ENCODE peak calls at places on chromosomes 3 and 15, in ten cellular contexts. D, I, O, J, R, Z, X, Y, A and B are unnamed samples.

GRCh38 chr3:160677459-160677901 is 520 bp downstream of the ARL14 start:
- DNase-seq in A (no peak), X (no peak), R (no peak), O (no peak), J (no peak), D (no peak), Z (no peak), I (no peak), Y (no peak), B (no peak)

GRCh38 chr15:50353251-50353998 is 1.6 kb downstream of the GABPB1 start:
- DNase-seq in O (no peak), I (no peak), D (no peak), R (no peak), X (no peak), A (peak), J (no peak), Z (no peak), Y (no peak), B (no peak)

GRCh38 chr3:111336511-111336910 is 205.5 kb upstream of the CD96 start:
- DNase-seq in D (no peak), Z (no peak), J (no peak), Y (no peak), A (no peak), I (no peak), R (no peak), X (no peak), O (no peak), B (no peak)

GRCh38 chr3:62208385-62208784 is 165.0 kb downstream of the FEZF2 start:
- DNase-seq in A (no peak), Z (no peak), I (no peak), D (no peak), O (no peak), Y (no peak), J (no peak), X (no peak), R (no peak), B (no peak)

GRCh38 chr15:78133801-78134200 is 2.6 kb upstream of the CIB2 start:
- DNase-seq in J (no peak), I (no peak), O (no peak), X (no peak), A (no peak), Y (peak), Z (no peak), R (no peak), D (no peak), B (no peak)

GRCh38 chr3:157151627-157152026 is 8.3 kb downstream of the CCNL1 start:
- DNase-seq in Z (no peak), J (no peak), A (no peak), X (no peak), O (no peak), I (no peak), Y (no peak), D (no peak), R (no peak), B (no peak)

GRCh38 chr15:83650831-83651230 is 3.1 kb upstream of the ADAMTSL3 start:
- DNase-seq in Y (no peak), J (no peak), Z (no peak), X (no peak), R (no peak), D (no peak), O (no peak), I (no peak), A (no peak), B (no peak)

GRCh38 chr3:58048301-58048700 is 40.1 kb downstream of the FLNB start:
- DNase-seq in D (no peak), Y (no peak), I (no peak), Z (no peak), X (no peak), J (no peak), O (no peak), R (no peak), A (no peak), B (no peak)

GRCh38 chr15:39394534-39394933 is 186.3 kb upstream of the THBS1 start:
- DNase-seq in I (no peak), J (no peak), A (no peak), Y (no peak), D (no peak), Z (no peak), R (no peak), X (no peak), O (no peak), B (no peak)

GRCh38 chr3:150740733-150741496 is 22.1 kb downstream of the SIAH2 start:
- DNase-seq in O (no peak), Z (no peak), J (no peak), I (no peak), D (peak), Y (no peak), R (no peak), X (peak), A (no peak), B (no peak)

GRCh38 chr3:14288833-14289451 is 110.3 kb downstream of the LSM3 start:
- DNase-seq in J (no peak), D (no peak), Z (no peak), O (no peak), X (no peak), I (no peak), A (no peak), Y (no peak), R (no peak), B (no peak)

GRCh38 chr15:43165801-43166325 is 19.3 kb upstream of the CCNDBP1 start:
- DNase-seq in O (no peak), J (no peak), D (no peak), A (no peak), I (no peak), Z (no peak), Y (no peak), R (no peak), X (no peak), B (no peak)

GRCh38 chr3:70916375-70917055 is 604.1 kb upstream of the MDFIC2 start:
- DNase-seq in Y (no peak), I (no peak), D (no peak), A (no peak), R (no peak), J (no peak), X (no peak), O (no peak), Z (no peak), B (no peak)

GRCh38 chr3:195187609-195188529 is 83.1 kb downstream of the XXYLT1 start:
- DNase-seq in I (no peak), O (no peak), J (no peak), X (no peak), A (peak), D (no peak), Y (peak), R (no peak), Z (peak), B (no peak)

GRCh38 chr3:119418641-119419040 is 44.8 kb downstream of the TMEM39A start:
- DNase-seq in Z (no peak), O (no peak), R (no peak), X (no peak), I (no peak), J (no peak), D (no peak), A (no peak), Y (no peak), B (no peak)

GRCh38 chr3:105353485-105354161 is 13.1 kb upstream of the ALCAM start:
- DNase-seq in R (no peak), O (no peak), A (peak), X (no peak), Y (no peak), I (peak), Z (no peak), D (no peak), J (peak), B (peak)

GRCh38 chr3:15465876-15466585 is 38.6 kb downstream of the EAF1 start:
- DNase-seq in Y (no peak), O (no peak), Z (no peak), I (no peak), J (no peak), X (no peak), R (no peak), A (no peak), D (no peak), B (no peak)

GRCh38 chr15:68652141-68652540 is 73.3 kb downstream of the CORO2B start:
- DNase-seq in I (no peak), R (peak), Y (peak), J (no peak), Z (no peak), D (no peak), A (no peak), X (peak), O (no peak), B (peak)

DNA sequence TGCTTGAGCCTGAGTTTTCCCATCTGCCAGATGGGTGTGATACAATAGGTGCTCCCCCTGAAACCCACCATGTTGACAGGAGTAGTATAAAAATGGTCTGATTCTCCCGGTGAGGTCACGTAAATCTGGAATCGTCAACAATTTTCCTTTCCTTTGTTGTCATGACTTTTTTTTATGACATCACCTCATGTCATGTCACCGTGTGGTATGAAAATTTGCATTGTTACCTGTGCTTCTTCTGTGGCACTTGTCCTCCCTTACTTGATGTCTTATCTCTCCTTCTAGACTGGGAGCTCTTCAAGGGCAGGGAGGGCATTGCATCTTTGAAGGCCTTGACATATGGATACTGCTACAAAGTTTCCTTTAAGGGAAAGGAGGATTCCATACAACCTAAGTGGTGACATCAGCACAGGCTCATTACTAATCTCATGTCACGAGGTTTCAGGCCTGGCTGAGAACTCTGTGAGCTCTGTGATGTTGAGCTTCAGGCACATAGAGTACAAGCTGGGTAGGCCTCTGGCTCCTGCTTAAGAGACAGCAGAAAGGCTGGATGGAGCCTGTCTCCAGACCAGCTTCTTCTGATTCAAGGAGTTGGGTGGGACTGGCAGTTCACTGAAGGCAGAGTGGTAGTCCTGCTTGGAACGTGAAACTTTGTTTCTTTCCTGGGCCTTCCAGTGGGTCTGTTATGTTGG is 66.3 kb downstream of the LPP start:
- DNase-seq in I (no peak), R (no peak), O (no peak), A (peak), Z (peak), J (no peak), X (no peak), D (no peak), Y (no peak), B (no peak)
- H3K27ac ChIP-seq in I (peak), R (peak), O (no peak), A (peak), Z (peak), J (peak), X (peak), D (no peak), Y (peak), B (no peak)

GRCh38 chr3:42697326-42698051 is 5.1 kb downstream of the HHATL start:
- DNase-seq in D (no peak), R (peak), I (peak), Y (peak), A (no peak), Z (no peak), O (no peak), X (no peak), J (no peak), B (peak)
- H3K4me3 ChIP-seq in D (no peak), R (no peak), I (no peak), Y (no peak), A (no peak), Z (no peak), O (no peak), X (no peak), J (no peak), B (no peak)

DNA sequence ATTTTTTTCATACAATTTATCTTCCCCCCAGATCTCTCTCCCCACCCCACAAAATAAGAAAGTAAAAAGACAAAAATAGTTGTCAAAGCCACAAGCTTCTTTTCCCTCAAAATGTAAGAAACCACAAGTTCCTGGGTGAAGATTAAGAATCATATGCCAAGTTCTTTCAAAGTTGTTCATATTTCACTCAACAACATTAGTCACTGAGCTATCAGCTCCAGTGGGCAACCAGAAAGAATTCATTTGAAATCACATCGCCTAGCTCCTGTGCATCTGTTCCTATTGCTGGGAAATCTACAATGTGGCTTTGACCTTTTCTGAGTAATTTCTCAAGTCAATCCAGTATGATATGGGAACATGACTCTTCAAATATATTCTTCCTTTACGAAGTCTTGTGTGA is 681.6 kb upstream of the ARPP21 start:
- DNase-seq in D (no peak), R (no peak), I (no peak), A (no peak), J (no peak), X (no peak), Y (no peak), Z (no peak), O (no peak), B (no peak)
- H3K27ac ChIP-seq in D (no peak), R (no peak), I (no peak), A (no peak), J (no peak), X (no peak), Y (no peak), Z (no peak), O (no peak), B (no peak)

GRCh38 chr15:52247481-52247880 is 48.1 kb downstream of the MYO5C start:
- DNase-seq in I (no peak), X (no peak), O (no peak), Z (no peak), D (no peak), J (no peak), Y (no peak), A (no peak), R (no peak), B (peak)

GRCh38 chr15:52252781-52253180 is 42.8 kb downstream of the MYO5C start:
- DNase-seq in I (no peak), J (no peak), X (no peak), Y (no peak), D (no peak), Z (no peak), R (no peak), O (peak), A (peak), B (no peak)

GRCh38 chr15:52255008-52255407 is 40.6 kb downstream of the MYO5C start:
- DNase-seq in D (no peak), Y (no peak), R (no peak), O (no peak), X (no peak), Z (no peak), A (peak), I (no peak), J (no peak), B (no peak)

GRCh38 chr15:52254331-52254730 is 41.3 kb downstream of the MYO5C start:
- DNase-seq in X (no peak), A (no peak), D (no peak), Y (no peak), I (no peak), J (no peak), R (no peak), Z (no peak), O (no peak), B (no peak)

GRCh38 chr15:52251144-52251860 is 44.3 kb downstream of the MYO5C start:
- DNase-seq in O (no peak), J (no peak), X (no peak), A (no peak), Z (no peak), D (no peak), I (no peak), R (no peak), Y (no peak), B (no peak)
- H3K4me3 ChIP-seq in O (no peak), J (no peak), X (no peak), A (no peak), Z (no peak), D (no peak), I (no peak), R (no peak), Y (no peak), B (no peak)

GRCh38 chr3:37937156-37937555 is 53.4 kb upstream of the VILL start:
- DNase-seq in D (no peak), X (no peak), I (no peak), Y (no peak), J (no peak), O (no peak), A (no peak), Z (no peak), R (no peak), B (no peak)
- H3K27ac ChIP-seq in D (no peak), X (no peak), I (peak), Y (no peak), J (no peak), O (no peak), A (no peak), Z (peak), R (peak), B (no peak)

DNA sequence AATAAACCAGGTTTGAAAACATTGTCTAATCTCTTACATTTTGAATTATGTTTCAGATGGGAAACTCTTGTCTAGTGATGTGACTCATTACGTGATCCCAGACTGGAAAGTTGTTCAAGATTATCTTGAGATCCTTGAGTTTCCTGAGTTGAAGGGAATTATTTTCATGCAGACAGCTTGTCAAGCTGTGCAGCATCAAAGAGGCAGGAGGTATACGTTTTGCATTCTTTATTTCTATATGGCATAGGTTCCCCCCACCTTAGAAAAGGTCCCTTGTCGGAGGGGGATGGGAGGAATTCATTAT is 1.5 kb downstream of the DIS3L start:
- DNase-seq in D (no peak), R (no peak), Y (no peak), A (peak), J (no peak), O (no peak), X (no peak), Z (no peak), I (no peak), B (no peak)
- H3K4me3 ChIP-seq in D (no peak), R (peak), Y (peak), A (peak), J (peak), O (peak), X (peak), Z (peak), I (peak), B (peak)

DNA sequence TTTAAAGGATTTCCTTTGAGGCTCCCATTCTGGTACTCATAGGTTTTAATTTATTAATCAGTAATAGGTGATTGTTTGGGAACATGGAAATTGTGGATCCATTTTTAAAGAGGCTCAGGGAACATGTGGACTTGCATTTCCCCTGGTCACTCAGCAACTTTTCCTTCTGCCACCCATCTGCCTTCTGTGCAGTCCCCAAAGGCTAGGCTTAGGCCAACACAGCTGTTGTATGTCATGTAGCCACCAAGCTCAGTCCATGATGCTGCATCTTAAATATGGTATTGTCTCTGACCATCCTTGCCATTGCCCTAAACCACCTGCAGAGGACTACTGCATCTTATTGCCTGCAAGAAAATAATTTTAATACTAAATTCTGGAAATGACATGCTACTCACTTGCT is 416.7 kb upstream of the SEMA6D start:
- DNase-seq in R (no peak), Z (no peak), I (no peak), A (no peak), X (no peak), J (no peak), D (no peak), Y (no peak), O (no peak), B (no peak)
- H3K27ac ChIP-seq in R (no peak), Z (no peak), I (no peak), A (no peak), X (no peak), J (peak), D (no peak), Y (no peak), O (no peak), B (no peak)